ENCODE peak calls at places on chromosomes 2 and 18, in nine cellular contexts. One of them, this sample, is unnamed.

GRCh38 chr18:6221602-6222014 is 193.1 kb downstream of the L3MBTL4 start:
- DNase-seq in left lung: no peak
- DNase-seq in stomach: no peak
- DNase-seq in heart left ventricle: no peak
- DNase-seq in endodermal cell: no peak
- DNase-seq in left ventricle myocardium inferior: no peak
- DNase-seq in body of pancreas: no peak
- DNase-seq in BE2C: no peak
- DNase-seq in spleen: no peak
- DNase-seq in this sample: no peak

GRCh38 chr2:54741250-54741649 is 17.8 kb downstream of the EML6 start:
- DNase-seq in left lung: no peak
- DNase-seq in stomach: no peak
- DNase-seq in heart left ventricle: no peak
- DNase-seq in endodermal cell: no peak
- DNase-seq in left ventricle myocardium inferior: no peak
- DNase-seq in body of pancreas: no peak
- DNase-seq in BE2C: no peak
- DNase-seq in spleen: no peak
- DNase-seq in this sample: no peak

GRCh38 chr18:11819938-11820337 is 31.3 kb upstream of the CHMP1B start:
- DNase-seq in left lung: no peak
- DNase-seq in stomach: no peak
- DNase-seq in heart left ventricle: no peak
- DNase-seq in endodermal cell: no peak
- DNase-seq in left ventricle myocardium inferior: no peak
- DNase-seq in body of pancreas: no peak
- DNase-seq in BE2C: no peak
- DNase-seq in spleen: no peak
- DNase-seq in this sample: no peak

GRCh38 chr2:127619901-127620705 is 25.9 kb upstream of the GPR17 start:
- DNase-seq in left lung: no peak
- DNase-seq in stomach: peak; percentile 9
- DNase-seq in heart left ventricle: no peak
- DNase-seq in endodermal cell: peak; percentile 43
- DNase-seq in left ventricle myocardium inferior: no peak
- DNase-seq in body of pancreas: peak; percentile 3
- DNase-seq in BE2C: no peak
- DNase-seq in spleen: peak; percentile 73
- DNase-seq in this sample: peak; percentile 32

GRCh38 chr2:211654211-211654780 is 884.3 kb downstream of the ERBB4 start:
- DNase-seq in left lung: no peak
- DNase-seq in stomach: no peak
- DNase-seq in heart left ventricle: no peak
- DNase-seq in endodermal cell: no peak
- DNase-seq in left ventricle myocardium inferior: no peak
- DNase-seq in body of pancreas: no peak
- DNase-seq in BE2C: no peak
- DNase-seq in spleen: no peak
- DNase-seq in this sample: no peak

GRCh38 chr2:225337183-225337582 is 62.3 kb upstream of the NYAP2 start:
- DNase-seq in left lung: no peak
- DNase-seq in stomach: no peak
- DNase-seq in heart left ventricle: no peak
- DNase-seq in endodermal cell: no peak
- DNase-seq in left ventricle myocardium inferior: no peak
- DNase-seq in body of pancreas: no peak
- DNase-seq in BE2C: no peak
- DNase-seq in spleen: no peak
- DNase-seq in this sample: no peak

GRCh38 chr2:8154936-8155335 is 526.9 kb upstream of the ID2 start:
- DNase-seq in left lung: no peak
- DNase-seq in stomach: no peak
- DNase-seq in heart left ventricle: no peak
- DNase-seq in endodermal cell: no peak
- DNase-seq in left ventricle myocardium inferior: no peak
- DNase-seq in body of pancreas: no peak
- DNase-seq in BE2C: no peak
- DNase-seq in spleen: no peak
- DNase-seq in this sample: no peak

GRCh38 chr2:43458002-43458628 is 137.7 kb downstream of the THADA start:
- DNase-seq in left lung: no peak
- DNase-seq in stomach: no peak
- DNase-seq in heart left ventricle: no peak
- DNase-seq in endodermal cell: no peak
- DNase-seq in left ventricle myocardium inferior: no peak
- DNase-seq in body of pancreas: no peak
- DNase-seq in BE2C: no peak
- DNase-seq in spleen: no peak
- DNase-seq in this sample: no peak

GRCh38 chr2:467101-467500 is 179.2 kb upstream of the ALKAL2 start:
- DNase-seq in left lung: no peak
- DNase-seq in stomach: no peak
- DNase-seq in heart left ventricle: no peak
- DNase-seq in endodermal cell: no peak
- DNase-seq in left ventricle myocardium inferior: no peak
- DNase-seq in body of pancreas: no peak
- DNase-seq in BE2C: no peak
- DNase-seq in spleen: no peak
- DNase-seq in this sample: no peak
- H3K27me3 ChIP-seq in left lung: peaks cover 61% of the 10 kb centered on the region
- H3K27me3 ChIP-seq in stomach: peaks cover 71% of the 10 kb centered on the region
- H3K27me3 ChIP-seq in heart left ventricle: peaks cover 19% of the 10 kb centered on the region
- H3K27me3 ChIP-seq in endodermal cell: peaks cover 26% of the 10 kb centered on the region
- H3K27me3 ChIP-seq in left ventricle myocardium inferior: peaks cover 97% of the 10 kb centered on the region
- H3K27me3 ChIP-seq in body of pancreas: peaks cover 15% of the 10 kb centered on the region
- H3K27me3 ChIP-seq in BE2C: no peaks in the 10 kb centered on the region
- H3K27me3 ChIP-seq in spleen: peaks cover 37% of the 10 kb centered on the region
- H3K27me3 ChIP-seq in this sample: no peaks in the 10 kb centered on the region

DNA sequence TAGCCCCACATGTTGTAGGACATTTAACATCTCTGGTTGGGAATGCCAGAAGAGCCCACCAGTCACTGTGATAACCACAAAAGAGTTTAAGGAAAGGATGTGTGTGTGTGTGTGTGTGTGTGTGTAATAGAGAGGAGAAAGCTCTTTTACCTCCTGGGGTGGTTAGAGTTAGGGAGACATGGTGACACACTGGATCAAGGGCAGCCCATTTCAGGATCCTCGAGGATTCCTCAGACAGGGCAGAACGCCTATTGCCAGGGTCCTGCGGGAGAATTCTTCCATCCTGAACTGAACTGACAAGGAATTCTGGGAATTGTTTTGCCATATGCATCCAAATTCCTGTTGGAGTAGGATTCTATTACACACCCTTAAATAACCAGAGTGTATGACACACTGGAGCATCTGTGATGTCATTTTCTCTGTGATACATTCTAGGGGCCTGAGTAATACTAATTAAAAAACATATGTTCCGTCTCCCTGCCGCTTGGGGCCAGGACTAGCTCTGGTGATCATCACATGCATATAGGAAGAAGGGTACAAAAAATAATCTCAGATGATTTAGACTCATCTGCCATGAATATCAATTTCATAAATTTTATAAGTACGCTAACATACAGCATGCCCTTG is 156.4 kb upstream of the MMADHC start:
- DNase-seq in left lung: no peak
- DNase-seq in stomach: no peak
- DNase-seq in heart left ventricle: no peak
- DNase-seq in endodermal cell: no peak
- DNase-seq in left ventricle myocardium inferior: no peak
- DNase-seq in body of pancreas: no peak
- DNase-seq in BE2C: peak; percentile 9
- DNase-seq in spleen: no peak
- DNase-seq in this sample: no peak
- TF ChIP-seq CTCF in left lung: no peak
- TF ChIP-seq CTCF in stomach: no peak
- TF ChIP-seq CTCF in heart left ventricle: no peak
- TF ChIP-seq CTCF in endodermal cell: no peak
- TF ChIP-seq CTCF in left ventricle myocardium inferior: no peak
- TF ChIP-seq CTCF in body of pancreas: no peak
- TF ChIP-seq CTCF in BE2C: no peak
- TF ChIP-seq CTCF in spleen: no peak
- TF ChIP-seq CTCF in this sample: no peak

DNA sequence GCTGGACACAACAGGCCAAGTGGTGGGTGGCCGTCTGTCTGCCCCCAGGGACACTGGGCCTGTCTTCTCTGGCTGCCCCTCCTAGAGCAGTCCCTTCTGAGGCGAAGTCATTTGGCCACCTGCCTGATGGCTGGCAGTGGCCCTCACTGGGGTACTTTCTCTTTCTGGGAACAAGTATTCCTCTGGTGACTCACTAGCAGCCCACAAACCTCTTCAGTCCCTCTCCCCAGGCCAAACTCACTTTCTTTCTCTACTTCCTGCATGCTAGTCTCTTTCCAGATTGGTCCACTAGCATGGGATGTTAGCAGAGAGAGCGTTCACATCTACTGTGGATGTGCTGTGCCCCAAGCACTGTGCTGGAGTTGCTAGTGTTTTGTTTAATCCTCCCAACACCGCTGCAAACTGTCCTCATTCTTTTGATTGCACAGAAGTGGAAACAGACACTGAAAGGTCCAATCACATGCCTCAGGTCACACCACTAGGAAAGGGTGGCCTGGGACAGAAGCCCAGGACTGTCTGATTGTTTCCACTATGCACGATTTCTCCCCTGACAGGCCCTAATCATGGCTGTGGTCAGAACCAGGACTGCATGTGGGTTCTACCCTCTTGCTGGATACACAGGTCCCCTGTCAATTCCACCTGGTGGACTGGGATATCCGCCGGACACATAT is 5.2 kb downstream of the DYSF start:
- DNase-seq in left lung: no peak
- DNase-seq in stomach: no peak
- DNase-seq in heart left ventricle: peak; percentile 63
- DNase-seq in endodermal cell: no peak
- DNase-seq in left ventricle myocardium inferior: peak; percentile 45
- DNase-seq in body of pancreas: no peak
- DNase-seq in BE2C: no peak
- DNase-seq in spleen: no peak
- DNase-seq in this sample: no peak
- H3K4me1 ChIP-seq in left lung: peaks cover 8% of the 10 kb centered on the region
- H3K4me1 ChIP-seq in stomach: peaks cover 50% of the 10 kb centered on the region
- H3K4me1 ChIP-seq in heart left ventricle: peaks cover 82% of the 10 kb centered on the region
- H3K4me1 ChIP-seq in endodermal cell: peaks cover 3% of the 10 kb centered on the region
- H3K4me1 ChIP-seq in left ventricle myocardium inferior: peaks cover 100% of the 10 kb centered on the region
- H3K4me1 ChIP-seq in body of pancreas: peaks cover 14% of the 10 kb centered on the region
- H3K4me1 ChIP-seq in BE2C: no peaks in the 10 kb centered on the region
- H3K4me1 ChIP-seq in spleen: peaks cover 89% of the 10 kb centered on the region
- H3K4me1 ChIP-seq in this sample: peaks cover 76% of the 10 kb centered on the region

DNA sequence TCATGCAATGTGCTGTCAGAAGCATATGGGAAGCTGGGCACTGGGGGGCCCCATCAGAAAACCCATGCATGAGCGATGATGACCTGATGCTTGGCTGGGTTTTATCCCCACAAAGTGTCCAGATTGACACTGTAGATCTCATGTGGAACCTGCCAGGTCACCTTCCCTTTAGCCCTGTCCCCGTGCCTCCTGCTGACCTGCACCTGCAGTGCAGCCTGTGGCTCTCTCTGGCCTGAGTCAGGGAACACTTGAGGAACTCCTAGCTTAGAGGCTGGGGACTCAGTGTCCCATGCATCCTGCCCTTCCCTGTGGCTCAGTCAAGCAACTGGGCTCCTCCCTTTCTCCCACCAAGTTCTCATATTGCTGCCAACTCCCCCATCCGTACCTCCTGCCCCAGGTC is 57.7 kb downstream of the PDCL3 start:
- DNase-seq in left lung: no peak
- DNase-seq in stomach: no peak
- DNase-seq in heart left ventricle: no peak
- DNase-seq in endodermal cell: no peak
- DNase-seq in left ventricle myocardium inferior: no peak
- DNase-seq in body of pancreas: no peak
- DNase-seq in BE2C: no peak
- DNase-seq in spleen: peak; percentile 25
- DNase-seq in this sample: no peak
- H3K27me3 ChIP-seq in left lung: no peaks in the 10 kb centered on the region
- H3K27me3 ChIP-seq in stomach: peaks cover 6% of the 10 kb centered on the region
- H3K27me3 ChIP-seq in heart left ventricle: no peaks in the 10 kb centered on the region
- H3K27me3 ChIP-seq in endodermal cell: no peaks in the 10 kb centered on the region
- H3K27me3 ChIP-seq in left ventricle myocardium inferior: no peaks in the 10 kb centered on the region
- H3K27me3 ChIP-seq in body of pancreas: no peaks in the 10 kb centered on the region
- H3K27me3 ChIP-seq in BE2C: no peaks in the 10 kb centered on the region
- H3K27me3 ChIP-seq in spleen: no peaks in the 10 kb centered on the region
- H3K27me3 ChIP-seq in this sample: no peaks in the 10 kb centered on the region

GRCh38 chr2:230418341-230419016 is 2.5 kb downstream of the SP100 start:
- DNase-seq in left lung: no peak
- DNase-seq in stomach: no peak
- DNase-seq in heart left ventricle: peak; percentile 57
- DNase-seq in endodermal cell: no peak
- DNase-seq in left ventricle myocardium inferior: no peak
- DNase-seq in body of pancreas: no peak
- DNase-seq in BE2C: no peak
- DNase-seq in spleen: no peak
- DNase-seq in this sample: no peak

GRCh38 chr2:230423851-230424458 is 8.0 kb downstream of the SP100 start:
- DNase-seq in left lung: no peak
- DNase-seq in stomach: peak; percentile 73
- DNase-seq in heart left ventricle: no peak
- DNase-seq in endodermal cell: no peak
- DNase-seq in left ventricle myocardium inferior: no peak
- DNase-seq in body of pancreas: peak; percentile 78
- DNase-seq in BE2C: no peak
- DNase-seq in spleen: no peak
- DNase-seq in this sample: no peak

GRCh38 chr2:230417436-230417835 is 1.4 kb downstream of the SP100 start:
- DNase-seq in left lung: no peak
- DNase-seq in stomach: no peak
- DNase-seq in heart left ventricle: no peak
- DNase-seq in endodermal cell: no peak
- DNase-seq in left ventricle myocardium inferior: no peak
- DNase-seq in body of pancreas: no peak
- DNase-seq in BE2C: no peak
- DNase-seq in spleen: no peak
- DNase-seq in this sample: no peak

GRCh38 chr2:230425377-230425776 is 9.4 kb downstream of the SP100 start:
- DNase-seq in left lung: no peak
- DNase-seq in stomach: no peak
- DNase-seq in heart left ventricle: no peak
- DNase-seq in endodermal cell: no peak
- DNase-seq in left ventricle myocardium inferior: no peak
- DNase-seq in body of pancreas: no peak
- DNase-seq in BE2C: no peak
- DNase-seq in spleen: no peak
- DNase-seq in this sample: no peak

GRCh38 chr2:230422149-230422548 is 6.1 kb downstream of the SP100 start:
- DNase-seq in left lung: no peak
- DNase-seq in stomach: no peak
- DNase-seq in heart left ventricle: no peak
- DNase-seq in endodermal cell: no peak
- DNase-seq in left ventricle myocardium inferior: no peak
- DNase-seq in body of pancreas: no peak
- DNase-seq in BE2C: no peak
- DNase-seq in spleen: no peak
- DNase-seq in this sample: no peak
- TF ChIP-seq CTCF in left lung: no peak
- TF ChIP-seq CTCF in stomach: no peak
- TF ChIP-seq CTCF in heart left ventricle: no peak
- TF ChIP-seq CTCF in endodermal cell: no peak
- TF ChIP-seq CTCF in left ventricle myocardium inferior: peak; percentile 18
- TF ChIP-seq CTCF in body of pancreas: no peak
- TF ChIP-seq CTCF in BE2C: no peak
- TF ChIP-seq CTCF in spleen: no peak
- TF ChIP-seq CTCF in this sample: no peak

This sample was measured in right lobe of liver.